ENCODE peak calls at places on chromosomes 1 and 21, in six cellular contexts. H is neuronal stem cell, B is mesenchymal stem cell, W is mesendoderm, T is H1, D is trophoblast cell. P is an unnamed sample.

GRCh38 chr1:37478890-37479254 is 4.5 kb downstream of the ZC3H12A start:
- DNase-seq in H (no peak), B (peak), W (no peak), T (no peak), D (no peak), P (peak)

GRCh38 chr1:17624540-17625256 is 85.2 kb downstream of the ARHGEF10L start:
- DNase-seq in H (no peak), B (no peak), W (no peak), T (no peak), D (no peak), P (peak)

GRCh38 chr1:192951961-192952460 is 107.1 kb downstream of the UCHL5 start:
- DNase-seq in H (no peak), B (peak), W (no peak), T (no peak), D (peak), P (peak)

GRCh38 chr1:80217377-80217986 is 1211.0 kb upstream of the ADGRL4 start:
- DNase-seq in H (peak), B (peak), W (peak), T (no peak), D (peak), P (peak)

GRCh38 chr1:199931666-199932377 is 95.7 kb upstream of the NR5A2 start:
- DNase-seq in H (no peak), B (peak), W (no peak), T (no peak), D (peak), P (no peak)

GRCh38 chr1:22327411-22327810 is 124.2 kb upstream of the ZBTB40 start:
- DNase-seq in H (no peak), B (no peak), W (no peak), T (peak), D (no peak), P (no peak)

GRCh38 chr1:150186789-150187559 is 37.3 kb downstream of the PLEKHO1 start:
- DNase-seq in H (no peak), B (peak), W (peak), T (no peak), D (peak), P (peak)

GRCh38 chr1:2060082-2060481 is 9.9 kb downstream of the PRKCZ start:
- DNase-seq in H (no peak), B (no peak), W (no peak), T (no peak), D (no peak), P (no peak)

GRCh38 chr1:30422251-30422650 is 301.1 kb downstream of the MATN1 start:
- DNase-seq in H (no peak), B (no peak), W (no peak), T (peak), D (peak), P (no peak)

GRCh38 chr1:23854568-23854967 is 13.5 kb downstream of the FUCA1 start:
- DNase-seq in H (no peak), B (peak), W (peak), T (no peak), D (no peak), P (no peak)

GRCh38 chr1:11144563-11145256 is 44.4 kb upstream of the ANGPTL7 start:
- DNase-seq in H (no peak), B (no peak), W (no peak), T (no peak), D (no peak), P (no peak)

GRCh38 chr1:18865176-18865575 is 5.7 kb upstream of the TAS1R2 start:
- DNase-seq in H (no peak), B (no peak), W (no peak), T (no peak), D (no peak), P (no peak)

GRCh38 chr1:59100975-59101374 is 195.9 kb upstream of the FGGY start:
- DNase-seq in H (no peak), B (peak), W (no peak), T (no peak), D (peak), P (peak)

GRCh38 chr1:159957824-159958268 is 3.8 kb upstream of the SLAMF9 start:
- DNase-seq in H (no peak), B (no peak), W (no peak), T (no peak), D (no peak), P (no peak)

GRCh38 chr21:36917487-36918158 is 48.8 kb downstream of the HLCS start:
- DNase-seq in H (peak), B (peak), W (peak), T (peak), D (peak), P (peak)

GRCh38 chr1:44246806-44247205 is 33.5 kb downstream of the DMAP1 start:
- DNase-seq in H (no peak), B (no peak), W (no peak), T (no peak), D (no peak), P (no peak)

GRCh38 chr1:54528613-54529012 is 19.4 kb upstream of the ACOT11 start:
- DNase-seq in H (no peak), B (no peak), W (no peak), T (no peak), D (no peak), P (no peak)

GRCh38 chr1:222043444-222044292 is 301.8 kb upstream of the DUSP10 start:
- DNase-seq in H (no peak), B (peak), W (no peak), T (no peak), D (no peak), P (peak)

GRCh38 chr1:181173761-181174371 is 85.4 kb downstream of the IER5 start:
- DNase-seq in H (no peak), B (no peak), W (peak), T (peak), D (no peak), P (no peak)

GRCh38 chr1:93042822-93043557 is 36.1 kb upstream of the MTF2 start:
- DNase-seq in H (no peak), B (no peak), W (no peak), T (no peak), D (no peak), P (no peak)

GRCh38 chr1:6330410-6330827 is 63.1 kb downstream of the ACOT7 start:
- DNase-seq in H (no peak), B (no peak), W (no peak), T (no peak), D (no peak), P (peak)

GRCh38 chr1:156006666-156007376 is 13.9 kb downstream of the SSR2 start:
- DNase-seq in H (no peak), B (no peak), W (no peak), T (no peak), D (no peak), P (no peak)

GRCh38 chr1:228979325-228979699 is 244.0 kb downstream of the RHOU start:
- DNase-seq in H (no peak), B (no peak), W (no peak), T (no peak), D (no peak), P (no peak)

GRCh38 chr1:154539486-154540483 is 18.7 kb downstream of the UBE2Q1 start:
- DNase-seq in H (no peak), B (no peak), W (no peak), T (no peak), D (no peak), P (no peak)

GRCh38 chr1:161954466-161954865 is 69.2 kb downstream of the OLFML2B start:
- DNase-seq in H (no peak), B (no peak), W (no peak), T (no peak), D (no peak), P (peak)

GRCh38 chr1:184113251-184113650 is 61.7 kb downstream of the TSEN15 start:
- DNase-seq in H (no peak), B (peak), W (peak), T (no peak), D (no peak), P (no peak)

GRCh38 chr1:177786346-177786745 is 183.5 kb downstream of the SEC16B start:
- DNase-seq in H (no peak), B (no peak), W (peak), T (no peak), D (no peak), P (no peak)

GRCh38 chr1:24020032-24020431 is 39.9 kb upstream of the SRSF10 start:
- DNase-seq in H (no peak), B (peak), W (no peak), T (no peak), D (no peak), P (peak)

GRCh38 chr1:93437976-93438605 is 9.8 kb upstream of the FNBP1L start:
- DNase-seq in H (peak), B (peak), W (peak), T (no peak), D (peak), P (peak)

GRCh38 chr21:39176312-39176711 is 6.9 kb downstream of the PSMG1 start:
- DNase-seq in H (no peak), B (peak), W (no peak), T (no peak), D (no peak), P (peak)

GRCh38 chr1:53502641-53503432 is 43.6 kb downstream of the DMRTB1 start:
- DNase-seq in H (no peak), B (no peak), W (peak), T (no peak), D (no peak), P (no peak)

GRCh38 chr1:63575340-63575826 is 17.8 kb upstream of the PGM1 start:
- DNase-seq in H (peak), B (peak), W (no peak), T (no peak), D (no peak), P (peak)

GRCh38 chr21:32364801-32365200 is 28.0 kb downstream of the URB1 start:
- DNase-seq in H (peak), B (no peak), W (peak), T (no peak), D (no peak), P (no peak)

GRCh38 chr1:219138747-219139146 is 34.9 kb upstream of the LYPLAL1 start:
- DNase-seq in H (no peak), B (no peak), W (no peak), T (no peak), D (no peak), P (no peak)

GRCh38 chr1:179728266-179728665 is 14.8 kb upstream of the FAM163A start:
- DNase-seq in H (no peak), B (no peak), W (no peak), T (no peak), D (no peak), P (no peak)

GRCh38 chr1:235074335-235075120 is 54.1 kb downstream of the TOMM20 start:
- DNase-seq in H (no peak), B (peak), W (peak), T (no peak), D (peak), P (peak)

GRCh38 chr1:6419803-6420593 is at the start of gene HES2:
- DNase-seq in H (no peak), B (no peak), W (peak), T (peak), D (no peak), P (no peak)

GRCh38 chr1:37035014-37035686 is 835 bp upstream of the GRIK3 start:
- DNase-seq in H (no peak), B (no peak), W (peak), T (peak), D (no peak), P (no peak)

GRCh38 chr1:12251442-12251841 is 21.6 kb downstream of the VPS13D start:
- DNase-seq in H (no peak), B (no peak), W (no peak), T (no peak), D (no peak), P (peak)

GRCh38 chr1:12249181-12249580 is 19.4 kb downstream of the VPS13D start:
- DNase-seq in H (no peak), B (no peak), W (peak), T (no peak), D (no peak), P (peak)

GRCh38 chr1:12245733-12246132 is 15.9 kb downstream of the VPS13D start:
- DNase-seq in H (no peak), B (no peak), W (no peak), T (no peak), D (no peak), P (no peak)

GRCh38 chr1:12246584-12246983 is 16.8 kb downstream of the VPS13D start:
- DNase-seq in H (no peak), B (peak), W (no peak), T (no peak), D (no peak), P (no peak)

DNA sequence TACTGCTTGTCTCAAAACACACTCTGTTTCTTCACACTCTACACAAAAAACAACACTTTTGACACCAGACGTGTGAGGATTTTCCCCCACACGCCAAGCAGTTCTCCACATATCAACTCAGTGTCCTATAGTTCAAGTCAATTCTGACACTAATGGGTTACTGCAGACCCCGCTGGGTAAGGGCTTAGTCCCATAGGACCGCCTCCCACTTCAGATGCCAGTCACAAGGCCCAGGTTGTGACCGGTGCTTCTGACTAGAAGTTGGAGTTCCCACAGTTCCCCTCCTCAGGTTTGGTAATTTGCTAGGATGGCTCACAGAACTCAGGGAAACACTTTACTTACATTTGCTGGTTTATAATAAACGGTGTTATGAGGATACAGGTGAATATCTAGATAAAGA is 19.9 kb downstream of the VPS13D start:
- DNase-seq in H (no peak), B (no peak), W (no peak), T (no peak), D (no peak), P (no peak)
- H3K4me3 ChIP-seq in H (no peak), B (no peak), W (no peak), T (no peak), D (no peak), P (no peak)

GRCh38 chr1:167161762-167162161 is 58.9 kb upstream of the POU2F1 start:
- DNase-seq in H (no peak), B (no peak), W (no peak), T (no peak), D (no peak), P (no peak)
- H2AK5ac ChIP-seq in H (no peak), B (no peak), W (peak), T (no peak), D (peak), P (no peak)

GRCh38 chr1:151837841-151838490 is 1.7 kb downstream of the C2CD4D start:
- DNase-seq in H (no peak), B (peak), W (peak), T (no peak), D (no peak), P (peak)
- H3K4me3 ChIP-seq in H (peak), B (peak), W (no peak), T (peak), D (peak), P (peak)

DNA sequence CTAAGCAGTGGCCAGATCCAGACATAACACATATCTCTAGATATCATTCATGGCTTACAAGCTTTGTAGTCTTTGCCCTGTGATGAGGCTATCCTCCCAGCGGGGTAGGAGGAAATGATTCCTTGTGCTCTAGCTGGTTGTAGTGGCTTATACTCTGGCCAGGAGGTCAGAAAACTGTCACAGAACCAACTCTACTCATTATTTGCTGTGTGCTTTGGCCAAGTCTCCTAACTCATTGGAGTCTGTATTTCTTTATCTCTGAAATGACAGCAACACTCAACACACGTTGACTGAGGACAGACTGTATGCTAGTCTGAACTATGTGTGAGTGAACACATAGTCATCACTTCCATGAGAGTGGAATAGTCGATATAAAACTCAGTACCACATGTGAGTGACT is 116.7 kb upstream of the F3 start:
- DNase-seq in H (no peak), B (peak), W (peak), T (peak), D (no peak), P (peak)
- H2AK5ac ChIP-seq in H (no peak), B (no peak), W (peak), T (peak), D (no peak), P (peak)